ENCODE peak calls at places on chromosomes 16 and 17, in eight cellular contexts. Z is WTC11, A is aorta, Q is HCEC 1CT, G is cardiac fibroblast, W is NCI-H774, Y is iris pigment epithelial cell, O is HEK293T. E is an unnamed sample.

GRCh38 chr17:42016411-42016831 is 818 bp downstream of the DNAJC7 start:
- DNase-seq in Z (no peak), A (no peak), Q (peak), G (peak), W (no peak), Y (peak), O (no peak), E (no peak)

GRCh38 chr17:31697838-31698237 is 161.2 kb downstream of the COPRS start:
- DNase-seq in Z (no peak), A (no peak), Q (no peak), G (no peak), W (no peak), Y (no peak), O (no peak), E (peak)

GRCh38 chr17:75681289-75681688 is 14.2 kb downstream of the SAP30BP start:
- DNase-seq in Z (no peak), A (no peak), Q (no peak), G (peak), W (no peak), Y (peak), O (no peak), E (no peak)

GRCh38 chr16:25912321-25912720 is 220.6 kb downstream of the HS3ST4 start:
- DNase-seq in Z (no peak), A (no peak), Q (no peak), G (no peak), W (no peak), Y (no peak), O (no peak), E (no peak)

GRCh38 chr17:28467456-28468025 is 5.9 kb upstream of the SLC13A2 start:
- DNase-seq in Z (no peak), A (no peak), Q (peak), G (peak), W (no peak), Y (peak), O (no peak), E (no peak)

GRCh38 chr17:60971515-60972369 is 294.1 kb downstream of the BCAS3 start:
- DNase-seq in Z (peak), A (no peak), Q (peak), G (peak), W (peak), Y (peak), O (peak), E (no peak)

GRCh38 chr17:39208893-39209292 is 8.8 kb downstream of the RPL19 start:
- DNase-seq in Z (no peak), A (no peak), Q (peak), G (no peak), W (peak), Y (no peak), O (no peak), E (no peak)

GRCh38 chr16:46569231-46569735 is 51.9 kb downstream of the SHCBP1 start:
- DNase-seq in Z (no peak), A (no peak), Q (no peak), G (no peak), W (no peak), Y (no peak), O (no peak), E (no peak)

GRCh38 chr16:10929853-10930754 is 12.2 kb downstream of the DEXI start:
- DNase-seq in Z (no peak), A (peak), Q (no peak), G (peak), W (no peak), Y (no peak), O (no peak), E (no peak)

GRCh38 chr16:2224183-2224486 is 744 bp downstream of the E4F1 start:
- DNase-seq in Z (no peak), A (no peak), Q (no peak), G (peak), W (no peak), Y (peak), O (no peak), E (no peak)

GRCh38 chr17:4986403-4986802 is 1.1 kb downstream of the CAMTA2 start:
- DNase-seq in Z (no peak), A (no peak), Q (no peak), G (peak), W (no peak), Y (peak), O (no peak), E (no peak)

E was measured in osteocyte.